ENCODE peak calls at places on chromosomes 5 and 9, in five cellular contexts. N is PC-9, X is GM23248, C is PC-3, P is GM23338. G is an unnamed sample. For H3F3A and H3K9me2, the result is how much of the 10 kb centered on the place peaks cover.

GRCh38 chr9:131661954-131662621 is 77.8 kb downstream of the RAPGEF1 start:
- DNase-seq in C (no peak), P (no peak), N (no peak), X (no peak), G (no peak)

GRCh38 chr5:137639645-137640044 is 96.2 kb downstream of the KLHL3 start:
- DNase-seq in P (no peak), N (no peak), C (no peak), X (no peak), G (no peak)

GRCh38 chr5:95780597-95780996 is 41.9 kb downstream of the GLRX start:
- DNase-seq in P (no peak), N (no peak), X (peak), C (no peak), G (no peak)

GRCh38 chr9:113463418-113464285 is at the start of gene RGS3:
- DNase-seq in C (peak), P (peak), X (no peak), N (peak), G (no peak)

GRCh38 chr9:132486706-132487350 is 76.8 kb downstream of the CFAP77 start:
- DNase-seq in N (no peak), X (no peak), P (no peak), C (no peak), G (no peak)

GRCh38 chr9:38432922-38433510 is 8.8 kb upstream of the IGFBPL1 start:
- DNase-seq in C (peak), X (peak), P (peak), N (no peak), G (peak)

GRCh38 chr5:94649874-94650273 is 31.4 kb downstream of the SLF1 start:
- DNase-seq in P (no peak), C (no peak), N (no peak), X (no peak), G (no peak)

GRCh38 chr9:971901-972511 is 4.4 kb upstream of the DMRT3 start:
- DNase-seq in C (no peak), N (no peak), P (peak), X (no peak), G (no peak)

GRCh38 chr9:124947727-124948391 is 7.0 kb upstream of the GOLGA1 start:
- DNase-seq in N (no peak), P (no peak), C (no peak), X (no peak), G (no peak)

GRCh38 chr5:94903719-94904118 is 285.2 kb downstream of the SLF1 start:
- DNase-seq in N (no peak), X (no peak), C (no peak), P (no peak), G (no peak)

GRCh38 chr9:92713528-92713927 is 43.6 kb upstream of the IPPK start:
- DNase-seq in X (no peak), N (no peak), C (no peak), P (no peak), G (no peak)

GRCh38 chr5:32170303-32171170 is 3.6 kb downstream of the GOLPH3 start:
- DNase-seq in X (peak), C (peak), P (no peak), N (no peak), G (no peak)

GRCh38 chr5:115686692-115687054 is 60.8 kb upstream of the TMED7 start:
- DNase-seq in P (no peak), X (peak), N (no peak), C (peak), G (no peak)

GRCh38 chr5:55904152-55904551 is 53.0 kb downstream of the IL31RA start:
- DNase-seq in C (no peak), X (peak), P (no peak), N (no peak), G (no peak)

GRCh38 chr5:159451197-159452052 is 121.1 kb upstream of the IL12B start:
- DNase-seq in N (peak), C (peak), P (no peak), X (peak), G (no peak)

GRCh38 chr5:1166370-1166769 is 35.0 kb upstream of the SLC6A19 start:
- DNase-seq in P (no peak), C (no peak), N (no peak), X (no peak), G (no peak)

GRCh38 chr9:20380546-20380945 is 241.8 kb downstream of the MLLT3 start:
- DNase-seq in N (no peak), P (no peak), X (no peak), C (no peak), G (no peak)

GRCh38 chr9:137498720-137499150 is 39.6 kb upstream of the NSMF start:
- DNase-seq in P (no peak), X (no peak), C (no peak), N (no peak), G (no peak)

GRCh38 chr5:146698651-146699050 is 179.9 kb downstream of the PPP2R2B start:
- DNase-seq in N (no peak), X (no peak), P (no peak), C (no peak), G (no peak)

GRCh38 chr9:81116340-81117207 is 572.8 kb downstream of the TLE1 start:
- DNase-seq in N (no peak), X (no peak), P (peak), C (peak), G (no peak)

GRCh38 chr5:168681556-168682183 is 102.5 kb upstream of the PANK3 start:
- DNase-seq in P (no peak), C (no peak), X (peak), N (no peak), G (no peak)

GRCh38 chr5:175805256-175806011 is 65.9 kb upstream of the CPLX2 start:
- DNase-seq in P (no peak), X (no peak), C (no peak), N (no peak), G (no peak)

GRCh38 chr9:109880276-109881169 is 100.5 kb downstream of the PALM2AKAP2 start:
- DNase-seq in N (no peak), X (peak), C (peak), P (peak), G (no peak)

GRCh38 chr5:80240368-80240986 is 15.4 kb downstream of the SERINC5 start:
- DNase-seq in P (no peak), C (no peak), X (no peak), N (no peak), G (no peak)
- H3F3A ChIP-seq in P (under half), C (under half), X (under half), N (under half), G (under half)

DNA sequence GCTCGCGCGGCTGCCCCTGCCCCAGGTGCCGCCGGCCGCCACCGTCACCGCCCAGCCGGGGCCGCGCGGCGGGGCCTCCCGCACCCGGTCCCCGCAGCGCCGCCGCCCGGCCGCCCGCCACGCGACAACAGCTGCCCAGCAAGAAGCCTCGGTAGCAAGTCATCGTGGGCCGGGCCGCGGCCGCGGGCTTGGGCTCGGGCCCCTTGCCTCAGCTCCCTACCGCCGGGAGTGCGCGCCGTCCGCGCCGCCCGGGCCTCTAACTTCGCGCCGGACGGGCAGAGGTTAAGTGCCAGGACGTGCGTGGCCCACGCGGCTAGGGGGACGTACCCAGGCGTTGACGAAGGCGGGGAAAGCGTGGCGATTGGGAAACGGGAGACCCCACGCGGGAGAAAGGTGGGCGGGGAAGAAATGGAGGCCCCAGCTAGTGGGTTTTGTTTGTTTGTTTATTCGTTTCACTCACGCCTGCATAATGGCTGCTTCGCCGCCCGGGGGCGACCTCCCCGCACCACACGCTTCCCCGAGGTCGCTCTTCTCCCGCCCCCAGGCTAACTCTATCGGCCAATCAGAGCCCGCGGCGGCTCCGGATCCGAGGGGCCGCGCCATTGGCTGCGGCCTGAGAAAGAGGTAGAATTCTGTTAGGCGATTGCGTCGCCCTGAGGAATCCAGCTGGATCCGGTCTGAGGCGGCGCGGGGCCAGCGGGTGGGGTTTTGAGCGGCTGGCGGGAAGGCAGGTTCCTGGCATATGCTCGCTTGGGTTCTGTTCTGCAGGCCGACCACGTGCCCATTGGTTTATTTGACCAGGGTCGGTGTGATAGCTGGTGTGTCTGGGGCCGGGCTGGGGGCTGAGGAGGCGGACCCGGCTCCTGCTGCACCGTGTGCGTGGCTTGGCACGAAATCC is at the start of gene NADK2:
- DNase-seq in P (peak), N (peak), C (peak), X (peak), G (peak)
- TF ChIP-seq EZH2 in P (no peak), N (no peak), C (no peak), X (no peak), G (no peak)

GRCh38 chr5:173457482-173457881 is 129.3 kb upstream of the STC2 start:
- DNase-seq in N (no peak), P (no peak), C (peak), X (no peak), G (no peak)

GRCh38 chr5:173456751-173457171 is 128.5 kb upstream of the STC2 start:
- DNase-seq in C (peak), N (peak), X (no peak), P (no peak), G (no peak)

GRCh38 chr5:173454764-173455598 is 126.8 kb upstream of the STC2 start:
- DNase-seq in X (peak), C (peak), P (no peak), N (peak), G (no peak)

GRCh38 chr5:173454381-173454763 is 126.2 kb upstream of the STC2 start:
- DNase-seq in N (no peak), P (no peak), X (peak), C (peak), G (no peak)

GRCh38 chr5:173455599-173455957 is 127.4 kb upstream of the STC2 start:
- DNase-seq in P (no peak), N (no peak), C (no peak), X (no peak), G (no peak)
- H3K9me2 ChIP-seq in P (under half), N (under half), C (under half), X (under half), G (under half)

DNA sequence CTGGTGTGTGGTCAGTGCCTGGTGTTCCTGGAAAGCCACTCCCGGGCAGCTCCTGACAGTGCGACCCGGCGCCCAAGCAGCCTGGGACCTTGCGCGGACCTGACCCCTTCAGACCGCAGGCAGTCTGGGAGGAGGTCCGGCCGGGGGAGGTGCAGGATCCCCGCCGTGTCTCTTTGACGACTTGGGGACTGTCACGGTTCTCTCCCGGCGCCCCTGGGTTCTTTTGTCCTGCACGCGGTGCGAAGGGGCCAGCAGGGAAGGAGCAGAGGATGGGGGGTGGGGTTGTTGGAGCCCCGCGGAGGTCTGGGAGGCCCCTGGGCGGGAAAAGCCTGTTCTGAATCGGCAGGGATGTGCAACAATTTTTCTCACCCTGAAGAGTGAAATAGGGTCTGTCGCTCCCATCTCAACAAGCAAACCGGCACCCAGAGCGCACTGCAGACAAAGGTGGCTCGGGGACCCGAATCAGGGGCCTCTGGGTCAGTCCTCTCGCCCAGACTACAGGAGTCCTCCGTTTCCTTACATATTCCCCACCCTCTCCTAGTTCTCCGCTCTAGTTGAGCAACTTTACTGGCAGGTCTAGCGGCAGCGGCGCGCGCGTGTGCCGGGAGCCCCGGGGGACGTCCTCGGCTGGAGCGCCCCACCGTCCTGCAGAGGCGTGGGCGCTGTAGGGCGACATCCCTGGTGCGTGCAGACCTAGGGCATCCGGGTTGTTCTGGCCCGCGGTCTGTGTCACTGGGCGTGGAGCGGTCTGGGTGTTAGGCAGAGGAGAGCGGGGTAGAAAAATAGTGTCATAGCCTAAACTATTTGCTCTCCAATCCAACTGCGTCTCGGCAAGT is 1.2 kb downstream of the VCAN start:
- DNase-seq in N (peak), X (peak), C (no peak), P (peak), G (peak)
- H3F3A ChIP-seq in N (under half), X (under half), C (under half), P (under half), G (under half)

G was measured in MM.1S.